ENCODE peak calls at places on chromosome 17, in six cellular contexts. One of them, this sample, is unnamed.
A peak's percentile ranks its signal among the peaks of the same experiment; 100 is the strongest.

GRCh38 chr17:54177606-54178308 is 355.0 kb downstream of the KIF2B start:
- DNase-seq in activated effector memory CD4-positive, alpha-beta T cell treated with anti-CD3 and anti-CD28 coated beads, Interleukin-2, amount 50 U/mL, for 16 hours: no peak
- DNase-seq in left ventricle myocardium superior: no peak
- DNase-seq in NCI-H345: no peak
- DNase-seq in NCI-H1105 treated with DMSO at 0.1 percent for 48 hours: no peak
- DNase-seq in stimulated activated CD8-positive, alpha-beta memory T cell treated with anti-CD3 and anti-CD28 coated beads, Interleukin-12 subunit alpha, Interleukin-12 subunit beta, amount 100 ng/mL, for 1 hour: no peak
- DNase-seq in this sample: no peak

GRCh38 chr17:76353599-76354316 is at the start of gene PRPSAP1:
- DNase-seq in NCI-H1105 treated with DMSO at 0.1 percent for 48 hours: peak; percentile 91
- DNase-seq in activated effector memory CD4-positive, alpha-beta T cell treated with anti-CD3 and anti-CD28 coated beads, Interleukin-2, amount 50 U/mL, for 16 hours: peak; percentile 93
- DNase-seq in left ventricle myocardium superior: peak; percentile 94
- DNase-seq in stimulated activated CD8-positive, alpha-beta memory T cell treated with anti-CD3 and anti-CD28 coated beads, Interleukin-12 subunit alpha, Interleukin-12 subunit beta, amount 100 ng/mL, for 1 hour: peak; percentile 61
- DNase-seq in NCI-H345: peak; percentile 96
- DNase-seq in this sample: peak; percentile 94

GRCh38 chr17:35953720-35954119 is 10.2 kb upstream of the LYZL6 start:
- DNase-seq in NCI-H345: no peak
- DNase-seq in activated effector memory CD4-positive, alpha-beta T cell treated with anti-CD3 and anti-CD28 coated beads, Interleukin-2, amount 50 U/mL, for 16 hours: no peak
- DNase-seq in NCI-H1105 treated with DMSO at 0.1 percent for 48 hours: no peak
- DNase-seq in stimulated activated CD8-positive, alpha-beta memory T cell treated with anti-CD3 and anti-CD28 coated beads, Interleukin-12 subunit alpha, Interleukin-12 subunit beta, amount 100 ng/mL, for 1 hour: no peak
- DNase-seq in left ventricle myocardium superior: no peak
- DNase-seq in this sample: no peak

GRCh38 chr17:73798111-73798748 is 154.0 kb upstream of the SDK2 start:
- DNase-seq in NCI-H345: no peak
- DNase-seq in stimulated activated CD8-positive, alpha-beta memory T cell treated with anti-CD3 and anti-CD28 coated beads, Interleukin-12 subunit alpha, Interleukin-12 subunit beta, amount 100 ng/mL, for 1 hour: no peak
- DNase-seq in left ventricle myocardium superior: no peak
- DNase-seq in NCI-H1105 treated with DMSO at 0.1 percent for 48 hours: no peak
- DNase-seq in activated effector memory CD4-positive, alpha-beta T cell treated with anti-CD3 and anti-CD28 coated beads, Interleukin-2, amount 50 U/mL, for 16 hours: no peak
- DNase-seq in this sample: no peak

GRCh38 chr17:41692722-41693521 is 4.2 kb downstream of the EIF1 start:
- DNase-seq in activated effector memory CD4-positive, alpha-beta T cell treated with anti-CD3 and anti-CD28 coated beads, Interleukin-2, amount 50 U/mL, for 16 hours: no peak
- DNase-seq in stimulated activated CD8-positive, alpha-beta memory T cell treated with anti-CD3 and anti-CD28 coated beads, Interleukin-12 subunit alpha, Interleukin-12 subunit beta, amount 100 ng/mL, for 1 hour: no peak
- DNase-seq in left ventricle myocardium superior: no peak
- DNase-seq in NCI-H1105 treated with DMSO at 0.1 percent for 48 hours: no peak
- DNase-seq in NCI-H345: no peak
- DNase-seq in this sample: no peak

GRCh38 chr17:19713462-19713861 is 2.9 kb downstream of the SLC47A2 start:
- DNase-seq in NCI-H1105 treated with DMSO at 0.1 percent for 48 hours: no peak
- DNase-seq in activated effector memory CD4-positive, alpha-beta T cell treated with anti-CD3 and anti-CD28 coated beads, Interleukin-2, amount 50 U/mL, for 16 hours: no peak
- DNase-seq in left ventricle myocardium superior: no peak
- DNase-seq in NCI-H345: no peak
- DNase-seq in stimulated activated CD8-positive, alpha-beta memory T cell treated with anti-CD3 and anti-CD28 coated beads, Interleukin-12 subunit alpha, Interleukin-12 subunit beta, amount 100 ng/mL, for 1 hour: no peak
- DNase-seq in this sample: no peak

GRCh38 chr17:78338860-78339259 is 21.0 kb downstream of the SOCS3 start:
- DNase-seq in NCI-H345: no peak
- DNase-seq in activated effector memory CD4-positive, alpha-beta T cell treated with anti-CD3 and anti-CD28 coated beads, Interleukin-2, amount 50 U/mL, for 16 hours: peak; percentile 71
- DNase-seq in NCI-H1105 treated with DMSO at 0.1 percent for 48 hours: no peak
- DNase-seq in left ventricle myocardium superior: no peak
- DNase-seq in stimulated activated CD8-positive, alpha-beta memory T cell treated with anti-CD3 and anti-CD28 coated beads, Interleukin-12 subunit alpha, Interleukin-12 subunit beta, amount 100 ng/mL, for 1 hour: no peak
- DNase-seq in this sample: no peak

GRCh38 chr17:28370035-28370743 is at the start of gene VTN:
- DNase-seq in activated effector memory CD4-positive, alpha-beta T cell treated with anti-CD3 and anti-CD28 coated beads, Interleukin-2, amount 50 U/mL, for 16 hours: no peak
- DNase-seq in NCI-H345: no peak
- DNase-seq in left ventricle myocardium superior: peak; percentile 61
- DNase-seq in NCI-H1105 treated with DMSO at 0.1 percent for 48 hours: no peak
- DNase-seq in stimulated activated CD8-positive, alpha-beta memory T cell treated with anti-CD3 and anti-CD28 coated beads, Interleukin-12 subunit alpha, Interleukin-12 subunit beta, amount 100 ng/mL, for 1 hour: no peak
- DNase-seq in this sample: no peak

GRCh38 chr17:67531291-67531690 is 154.2 kb downstream of the PITPNC1 start:
- DNase-seq in activated effector memory CD4-positive, alpha-beta T cell treated with anti-CD3 and anti-CD28 coated beads, Interleukin-2, amount 50 U/mL, for 16 hours: no peak
- DNase-seq in NCI-H345: no peak
- DNase-seq in left ventricle myocardium superior: peak; percentile 58
- DNase-seq in NCI-H1105 treated with DMSO at 0.1 percent for 48 hours: no peak
- DNase-seq in stimulated activated CD8-positive, alpha-beta memory T cell treated with anti-CD3 and anti-CD28 coated beads, Interleukin-12 subunit alpha, Interleukin-12 subunit beta, amount 100 ng/mL, for 1 hour: no peak
- DNase-seq in this sample: no peak

GRCh38 chr17:39225974-39226683 is 384 bp upstream of the STAC2 start:
- DNase-seq in activated effector memory CD4-positive, alpha-beta T cell treated with anti-CD3 and anti-CD28 coated beads, Interleukin-2, amount 50 U/mL, for 16 hours: peak; percentile 78
- DNase-seq in NCI-H1105 treated with DMSO at 0.1 percent for 48 hours: peak; percentile 82
- DNase-seq in stimulated activated CD8-positive, alpha-beta memory T cell treated with anti-CD3 and anti-CD28 coated beads, Interleukin-12 subunit alpha, Interleukin-12 subunit beta, amount 100 ng/mL, for 1 hour: peak; percentile 39
- DNase-seq in NCI-H345: peak; percentile 81
- DNase-seq in left ventricle myocardium superior: peak; percentile 82
- DNase-seq in this sample: peak; percentile 97

GRCh38 chr17:72422505-72423285 is 301.9 kb downstream of the SOX9 start:
- DNase-seq in stimulated activated CD8-positive, alpha-beta memory T cell treated with anti-CD3 and anti-CD28 coated beads, Interleukin-12 subunit alpha, Interleukin-12 subunit beta, amount 100 ng/mL, for 1 hour: no peak
- DNase-seq in left ventricle myocardium superior: peak; percentile 62
- DNase-seq in NCI-H1105 treated with DMSO at 0.1 percent for 48 hours: no peak
- DNase-seq in NCI-H345: no peak
- DNase-seq in activated effector memory CD4-positive, alpha-beta T cell treated with anti-CD3 and anti-CD28 coated beads, Interleukin-2, amount 50 U/mL, for 16 hours: peak; percentile 72
- DNase-seq in this sample: peak; percentile 86

GRCh38 chr17:42132941-42133340 is 10.3 kb downstream of the HSPB9 start:
- DNase-seq in stimulated activated CD8-positive, alpha-beta memory T cell treated with anti-CD3 and anti-CD28 coated beads, Interleukin-12 subunit alpha, Interleukin-12 subunit beta, amount 100 ng/mL, for 1 hour: no peak
- DNase-seq in NCI-H1105 treated with DMSO at 0.1 percent for 48 hours: peak; percentile 71
- DNase-seq in left ventricle myocardium superior: peak; percentile 62
- DNase-seq in NCI-H345: peak; percentile 23
- DNase-seq in activated effector memory CD4-positive, alpha-beta T cell treated with anti-CD3 and anti-CD28 coated beads, Interleukin-2, amount 50 U/mL, for 16 hours: no peak
- DNase-seq in this sample: peak; percentile 86

GRCh38 chr17:75914643-75915265 is 10.1 kb upstream of the MRPL38 start:
- DNase-seq in stimulated activated CD8-positive, alpha-beta memory T cell treated with anti-CD3 and anti-CD28 coated beads, Interleukin-12 subunit alpha, Interleukin-12 subunit beta, amount 100 ng/mL, for 1 hour: no peak
- DNase-seq in NCI-H1105 treated with DMSO at 0.1 percent for 48 hours: no peak
- DNase-seq in activated effector memory CD4-positive, alpha-beta T cell treated with anti-CD3 and anti-CD28 coated beads, Interleukin-2, amount 50 U/mL, for 16 hours: no peak
- DNase-seq in left ventricle myocardium superior: peak; percentile 26
- DNase-seq in NCI-H345: no peak
- DNase-seq in this sample: peak; percentile 41

GRCh38 chr17:57243171-57243622 is 13.1 kb upstream of the MSI2 start:
- DNase-seq in left ventricle myocardium superior: peak; percentile 71
- DNase-seq in stimulated activated CD8-positive, alpha-beta memory T cell treated with anti-CD3 and anti-CD28 coated beads, Interleukin-12 subunit alpha, Interleukin-12 subunit beta, amount 100 ng/mL, for 1 hour: peak; percentile 48
- DNase-seq in activated effector memory CD4-positive, alpha-beta T cell treated with anti-CD3 and anti-CD28 coated beads, Interleukin-2, amount 50 U/mL, for 16 hours: peak; percentile 90
- DNase-seq in NCI-H1105 treated with DMSO at 0.1 percent for 48 hours: peak; percentile 66
- DNase-seq in NCI-H345: peak; percentile 37
- DNase-seq in this sample: peak; percentile 87

GRCh38 chr17:68800731-68801130 is 154.5 kb downstream of the ABCA8 start:
- DNase-seq in activated effector memory CD4-positive, alpha-beta T cell treated with anti-CD3 and anti-CD28 coated beads, Interleukin-2, amount 50 U/mL, for 16 hours: no peak
- DNase-seq in stimulated activated CD8-positive, alpha-beta memory T cell treated with anti-CD3 and anti-CD28 coated beads, Interleukin-12 subunit alpha, Interleukin-12 subunit beta, amount 100 ng/mL, for 1 hour: no peak
- DNase-seq in NCI-H345: no peak
- DNase-seq in NCI-H1105 treated with DMSO at 0.1 percent for 48 hours: no peak
- DNase-seq in left ventricle myocardium superior: no peak
- DNase-seq in this sample: no peak

GRCh38 chr17:20968913-20969616 is 73.7 kb downstream of the USP22 start:
- DNase-seq in left ventricle myocardium superior: no peak
- DNase-seq in NCI-H1105 treated with DMSO at 0.1 percent for 48 hours: no peak
- DNase-seq in NCI-H345: no peak
- DNase-seq in stimulated activated CD8-positive, alpha-beta memory T cell treated with anti-CD3 and anti-CD28 coated beads, Interleukin-12 subunit alpha, Interleukin-12 subunit beta, amount 100 ng/mL, for 1 hour: no peak
- DNase-seq in activated effector memory CD4-positive, alpha-beta T cell treated with anti-CD3 and anti-CD28 coated beads, Interleukin-2, amount 50 U/mL, for 16 hours: no peak
- DNase-seq in this sample: no peak

GRCh38 chr17:27237890-27238289 is 56.0 kb upstream of the WSB1 start:
- DNase-seq in left ventricle myocardium superior: no peak
- DNase-seq in activated effector memory CD4-positive, alpha-beta T cell treated with anti-CD3 and anti-CD28 coated beads, Interleukin-2, amount 50 U/mL, for 16 hours: no peak
- DNase-seq in NCI-H1105 treated with DMSO at 0.1 percent for 48 hours: no peak
- DNase-seq in stimulated activated CD8-positive, alpha-beta memory T cell treated with anti-CD3 and anti-CD28 coated beads, Interleukin-12 subunit alpha, Interleukin-12 subunit beta, amount 100 ng/mL, for 1 hour: no peak
- DNase-seq in NCI-H345: no peak
- DNase-seq in this sample: no peak

GRCh38 chr17:28944862-28945741 is 6.2 kb downstream of the PHF12 start:
- DNase-seq in left ventricle myocardium superior: no peak
- DNase-seq in NCI-H345: no peak
- DNase-seq in stimulated activated CD8-positive, alpha-beta memory T cell treated with anti-CD3 and anti-CD28 coated beads, Interleukin-12 subunit alpha, Interleukin-12 subunit beta, amount 100 ng/mL, for 1 hour: no peak
- DNase-seq in activated effector memory CD4-positive, alpha-beta T cell treated with anti-CD3 and anti-CD28 coated beads, Interleukin-2, amount 50 U/mL, for 16 hours: no peak
- DNase-seq in NCI-H1105 treated with DMSO at 0.1 percent for 48 hours: no peak
- DNase-seq in this sample: no peak

GRCh38 chr17:79838541-79839274 is 532 bp downstream of the CBX4 start:
- DNase-seq in NCI-H1105 treated with DMSO at 0.1 percent for 48 hours: peak; percentile 35
- DNase-seq in stimulated activated CD8-positive, alpha-beta memory T cell treated with anti-CD3 and anti-CD28 coated beads, Interleukin-12 subunit alpha, Interleukin-12 subunit beta, amount 100 ng/mL, for 1 hour: no peak
- DNase-seq in left ventricle myocardium superior: peak; percentile 65
- DNase-seq in activated effector memory CD4-positive, alpha-beta T cell treated with anti-CD3 and anti-CD28 coated beads, Interleukin-2, amount 50 U/mL, for 16 hours: peak; percentile 83
- DNase-seq in NCI-H345: peak; percentile 79
- DNase-seq in this sample: peak; percentile 84

GRCh38 chr17:60079401-60079861 is 710 bp upstream of the HEATR6 start:
- DNase-seq in NCI-H1105 treated with DMSO at 0.1 percent for 48 hours: no peak
- DNase-seq in left ventricle myocardium superior: no peak
- DNase-seq in NCI-H345: no peak
- DNase-seq in stimulated activated CD8-positive, alpha-beta memory T cell treated with anti-CD3 and anti-CD28 coated beads, Interleukin-12 subunit alpha, Interleukin-12 subunit beta, amount 100 ng/mL, for 1 hour: no peak
- DNase-seq in activated effector memory CD4-positive, alpha-beta T cell treated with anti-CD3 and anti-CD28 coated beads, Interleukin-2, amount 50 U/mL, for 16 hours: no peak
- DNase-seq in this sample: no peak

GRCh38 chr17:17494499-17495447 is 1.4 kb downstream of the RASD1 start:
- DNase-seq in activated effector memory CD4-positive, alpha-beta T cell treated with anti-CD3 and anti-CD28 coated beads, Interleukin-2, amount 50 U/mL, for 16 hours: peak; percentile 66
- DNase-seq in left ventricle myocardium superior: peak; percentile 77
- DNase-seq in NCI-H1105 treated with DMSO at 0.1 percent for 48 hours: peak; percentile 54
- DNase-seq in NCI-H345: no peak
- DNase-seq in stimulated activated CD8-positive, alpha-beta memory T cell treated with anti-CD3 and anti-CD28 coated beads, Interleukin-12 subunit alpha, Interleukin-12 subunit beta, amount 100 ng/mL, for 1 hour: no peak
- DNase-seq in this sample: peak; percentile 87

GRCh38 chr17:69723316-69723715 is 308.8 kb downstream of the MAP2K6 start:
- DNase-seq in activated effector memory CD4-positive, alpha-beta T cell treated with anti-CD3 and anti-CD28 coated beads, Interleukin-2, amount 50 U/mL, for 16 hours: no peak
- DNase-seq in NCI-H1105 treated with DMSO at 0.1 percent for 48 hours: no peak
- DNase-seq in NCI-H345: no peak
- DNase-seq in stimulated activated CD8-positive, alpha-beta memory T cell treated with anti-CD3 and anti-CD28 coated beads, Interleukin-12 subunit alpha, Interleukin-12 subunit beta, amount 100 ng/mL, for 1 hour: no peak
- DNase-seq in left ventricle myocardium superior: no peak
- DNase-seq in this sample: no peak

GRCh38 chr17:82407255-82407654 is 10.9 kb upstream of the HEXD start:
- DNase-seq in activated effector memory CD4-positive, alpha-beta T cell treated with anti-CD3 and anti-CD28 coated beads, Interleukin-2, amount 50 U/mL, for 16 hours: no peak
- DNase-seq in NCI-H1105 treated with DMSO at 0.1 percent for 48 hours: no peak
- DNase-seq in left ventricle myocardium superior: peak; percentile 72
- DNase-seq in stimulated activated CD8-positive, alpha-beta memory T cell treated with anti-CD3 and anti-CD28 coated beads, Interleukin-12 subunit alpha, Interleukin-12 subunit beta, amount 100 ng/mL, for 1 hour: no peak
- DNase-seq in NCI-H345: no peak
- DNase-seq in this sample: no peak

GRCh38 chr17:81424151-81424550 is 28.9 kb downstream of the BAHCC1 start:
- DNase-seq in NCI-H345: no peak
- DNase-seq in left ventricle myocardium superior: no peak
- DNase-seq in NCI-H1105 treated with DMSO at 0.1 percent for 48 hours: no peak
- DNase-seq in stimulated activated CD8-positive, alpha-beta memory T cell treated with anti-CD3 and anti-CD28 coated beads, Interleukin-12 subunit alpha, Interleukin-12 subunit beta, amount 100 ng/mL, for 1 hour: no peak
- DNase-seq in activated effector memory CD4-positive, alpha-beta T cell treated with anti-CD3 and anti-CD28 coated beads, Interleukin-2, amount 50 U/mL, for 16 hours: no peak
- DNase-seq in this sample: no peak

GRCh38 chr17:55549140-55549539 is 37.9 kb upstream of the SMIM36 start:
- DNase-seq in NCI-H1105 treated with DMSO at 0.1 percent for 48 hours: no peak
- DNase-seq in stimulated activated CD8-positive, alpha-beta memory T cell treated with anti-CD3 and anti-CD28 coated beads, Interleukin-12 subunit alpha, Interleukin-12 subunit beta, amount 100 ng/mL, for 1 hour: no peak
- DNase-seq in activated effector memory CD4-positive, alpha-beta T cell treated with anti-CD3 and anti-CD28 coated beads, Interleukin-2, amount 50 U/mL, for 16 hours: no peak
- DNase-seq in left ventricle myocardium superior: no peak
- DNase-seq in NCI-H345: no peak
- DNase-seq in this sample: no peak

GRCh38 chr17:9918804-9919352 is 13.8 kb upstream of the RCVRN start:
- DNase-seq in stimulated activated CD8-positive, alpha-beta memory T cell treated with anti-CD3 and anti-CD28 coated beads, Interleukin-12 subunit alpha, Interleukin-12 subunit beta, amount 100 ng/mL, for 1 hour: no peak
- DNase-seq in NCI-H1105 treated with DMSO at 0.1 percent for 48 hours: no peak
- DNase-seq in activated effector memory CD4-positive, alpha-beta T cell treated with anti-CD3 and anti-CD28 coated beads, Interleukin-2, amount 50 U/mL, for 16 hours: no peak
- DNase-seq in NCI-H345: no peak
- DNase-seq in left ventricle myocardium superior: no peak
- DNase-seq in this sample: no peak

GRCh38 chr17:73378974-73379470 is 67.2 kb upstream of the CDC42EP4 start:
- DNase-seq in activated effector memory CD4-positive, alpha-beta T cell treated with anti-CD3 and anti-CD28 coated beads, Interleukin-2, amount 50 U/mL, for 16 hours: no peak
- DNase-seq in stimulated activated CD8-positive, alpha-beta memory T cell treated with anti-CD3 and anti-CD28 coated beads, Interleukin-12 subunit alpha, Interleukin-12 subunit beta, amount 100 ng/mL, for 1 hour: no peak
- DNase-seq in NCI-H1105 treated with DMSO at 0.1 percent for 48 hours: no peak
- DNase-seq in NCI-H345: no peak
- DNase-seq in left ventricle myocardium superior: no peak
- DNase-seq in this sample: no peak

GRCh38 chr17:80724723-80725388 is 180.2 kb downstream of the RPTOR start:
- DNase-seq in NCI-H1105 treated with DMSO at 0.1 percent for 48 hours: no peak
- DNase-seq in activated effector memory CD4-positive, alpha-beta T cell treated with anti-CD3 and anti-CD28 coated beads, Interleukin-2, amount 50 U/mL, for 16 hours: no peak
- DNase-seq in NCI-H345: no peak
- DNase-seq in stimulated activated CD8-positive, alpha-beta memory T cell treated with anti-CD3 and anti-CD28 coated beads, Interleukin-12 subunit alpha, Interleukin-12 subunit beta, amount 100 ng/mL, for 1 hour: no peak
- DNase-seq in left ventricle myocardium superior: no peak
- DNase-seq in this sample: no peak

GRCh38 chr17:27206447-27206846 is 87.5 kb upstream of the WSB1 start:
- DNase-seq in stimulated activated CD8-positive, alpha-beta memory T cell treated with anti-CD3 and anti-CD28 coated beads, Interleukin-12 subunit alpha, Interleukin-12 subunit beta, amount 100 ng/mL, for 1 hour: no peak
- DNase-seq in left ventricle myocardium superior: no peak
- DNase-seq in NCI-H345: no peak
- DNase-seq in activated effector memory CD4-positive, alpha-beta T cell treated with anti-CD3 and anti-CD28 coated beads, Interleukin-2, amount 50 U/mL, for 16 hours: no peak
- DNase-seq in NCI-H1105 treated with DMSO at 0.1 percent for 48 hours: no peak
- DNase-seq in this sample: no peak

GRCh38 chr17:9038380-9038779 is 17.1 kb downstream of the NTN1 start:
- DNase-seq in NCI-H1105 treated with DMSO at 0.1 percent for 48 hours: no peak
- DNase-seq in left ventricle myocardium superior: no peak
- DNase-seq in stimulated activated CD8-positive, alpha-beta memory T cell treated with anti-CD3 and anti-CD28 coated beads, Interleukin-12 subunit alpha, Interleukin-12 subunit beta, amount 100 ng/mL, for 1 hour: no peak
- DNase-seq in activated effector memory CD4-positive, alpha-beta T cell treated with anti-CD3 and anti-CD28 coated beads, Interleukin-2, amount 50 U/mL, for 16 hours: no peak
- DNase-seq in NCI-H345: no peak
- DNase-seq in this sample: no peak

GRCh38 chr17:50151041-50151936 is 812 bp upstream of the PPP1R9B start:
- DNase-seq in NCI-H345: peak; percentile 90
- DNase-seq in activated effector memory CD4-positive, alpha-beta T cell treated with anti-CD3 and anti-CD28 coated beads, Interleukin-2, amount 50 U/mL, for 16 hours: peak; percentile 95
- DNase-seq in left ventricle myocardium superior: peak; percentile 93
- DNase-seq in NCI-H1105 treated with DMSO at 0.1 percent for 48 hours: peak; percentile 72
- DNase-seq in stimulated activated CD8-positive, alpha-beta memory T cell treated with anti-CD3 and anti-CD28 coated beads, Interleukin-12 subunit alpha, Interleukin-12 subunit beta, amount 100 ng/mL, for 1 hour: peak; percentile 75
- DNase-seq in this sample: peak; percentile 97

GRCh38 chr17:75925912-75926311 is 14.9 kb downstream of the FBF1 start:
- DNase-seq in activated effector memory CD4-positive, alpha-beta T cell treated with anti-CD3 and anti-CD28 coated beads, Interleukin-2, amount 50 U/mL, for 16 hours: no peak
- DNase-seq in NCI-H1105 treated with DMSO at 0.1 percent for 48 hours: no peak
- DNase-seq in stimulated activated CD8-positive, alpha-beta memory T cell treated with anti-CD3 and anti-CD28 coated beads, Interleukin-12 subunit alpha, Interleukin-12 subunit beta, amount 100 ng/mL, for 1 hour: no peak
- DNase-seq in NCI-H345: no peak
- DNase-seq in left ventricle myocardium superior: no peak
- DNase-seq in this sample: no peak

GRCh38 chr17:31054761-31055160 is 40.0 kb upstream of the NF1 start:
- DNase-seq in NCI-H345: no peak
- DNase-seq in activated effector memory CD4-positive, alpha-beta T cell treated with anti-CD3 and anti-CD28 coated beads, Interleukin-2, amount 50 U/mL, for 16 hours: no peak
- DNase-seq in stimulated activated CD8-positive, alpha-beta memory T cell treated with anti-CD3 and anti-CD28 coated beads, Interleukin-12 subunit alpha, Interleukin-12 subunit beta, amount 100 ng/mL, for 1 hour: no peak
- DNase-seq in NCI-H1105 treated with DMSO at 0.1 percent for 48 hours: no peak
- DNase-seq in left ventricle myocardium superior: no peak
- DNase-seq in this sample: no peak

GRCh38 chr17:12883472-12883871 is 94.2 kb downstream of the ARHGAP44 start:
- DNase-seq in activated effector memory CD4-positive, alpha-beta T cell treated with anti-CD3 and anti-CD28 coated beads, Interleukin-2, amount 50 U/mL, for 16 hours: no peak
- DNase-seq in NCI-H1105 treated with DMSO at 0.1 percent for 48 hours: no peak
- DNase-seq in NCI-H345: no peak
- DNase-seq in stimulated activated CD8-positive, alpha-beta memory T cell treated with anti-CD3 and anti-CD28 coated beads, Interleukin-12 subunit alpha, Interleukin-12 subunit beta, amount 100 ng/mL, for 1 hour: no peak
- DNase-seq in left ventricle myocardium superior: no peak
- DNase-seq in this sample: no peak

GRCh38 chr17:42268236-42268635 is 8.0 kb downstream of the STAT5B start:
- DNase-seq in activated effector memory CD4-positive, alpha-beta T cell treated with anti-CD3 and anti-CD28 coated beads, Interleukin-2, amount 50 U/mL, for 16 hours: no peak
- DNase-seq in NCI-H345: no peak
- DNase-seq in NCI-H1105 treated with DMSO at 0.1 percent for 48 hours: no peak
- DNase-seq in left ventricle myocardium superior: no peak
- DNase-seq in stimulated activated CD8-positive, alpha-beta memory T cell treated with anti-CD3 and anti-CD28 coated beads, Interleukin-12 subunit alpha, Interleukin-12 subunit beta, amount 100 ng/mL, for 1 hour: no peak
- DNase-seq in this sample: no peak

GRCh38 chr17:77126519-77126918 is 14.2 kb upstream of the SEC14L1 start:
- DNase-seq in activated effector memory CD4-positive, alpha-beta T cell treated with anti-CD3 and anti-CD28 coated beads, Interleukin-2, amount 50 U/mL, for 16 hours: no peak
- DNase-seq in NCI-H345: peak; percentile 80
- DNase-seq in stimulated activated CD8-positive, alpha-beta memory T cell treated with anti-CD3 and anti-CD28 coated beads, Interleukin-12 subunit alpha, Interleukin-12 subunit beta, amount 100 ng/mL, for 1 hour: no peak
- DNase-seq in left ventricle myocardium superior: no peak
- DNase-seq in NCI-H1105 treated with DMSO at 0.1 percent for 48 hours: peak; percentile 82
- DNase-seq in this sample: no peak

GRCh38 chr17:80957461-80957941 is 34.1 kb upstream of the CHMP6 start:
- DNase-seq in stimulated activated CD8-positive, alpha-beta memory T cell treated with anti-CD3 and anti-CD28 coated beads, Interleukin-12 subunit alpha, Interleukin-12 subunit beta, amount 100 ng/mL, for 1 hour: no peak
- DNase-seq in left ventricle myocardium superior: peak; percentile 23
- DNase-seq in NCI-H1105 treated with DMSO at 0.1 percent for 48 hours: no peak
- DNase-seq in activated effector memory CD4-positive, alpha-beta T cell treated with anti-CD3 and anti-CD28 coated beads, Interleukin-2, amount 50 U/mL, for 16 hours: peak; percentile 54
- DNase-seq in NCI-H345: no peak
- DNase-seq in this sample: peak; percentile 61

GRCh38 chr17:17837966-17838962 is 1.5 kb upstream of the SREBF1 start:
- DNase-seq in stimulated activated CD8-positive, alpha-beta memory T cell treated with anti-CD3 and anti-CD28 coated beads, Interleukin-12 subunit alpha, Interleukin-12 subunit beta, amount 100 ng/mL, for 1 hour: no peak
- DNase-seq in NCI-H1105 treated with DMSO at 0.1 percent for 48 hours: peak; percentile 32
- DNase-seq in activated effector memory CD4-positive, alpha-beta T cell treated with anti-CD3 and anti-CD28 coated beads, Interleukin-2, amount 50 U/mL, for 16 hours: no peak
- DNase-seq in NCI-H345: peak; percentile 56
- DNase-seq in left ventricle myocardium superior: peak; percentile 70
- DNase-seq in this sample: no peak

GRCh38 chr17:74728033-74728701 is 8.9 kb upstream of the RAB37 start:
- DNase-seq in NCI-H345: no peak
- DNase-seq in NCI-H1105 treated with DMSO at 0.1 percent for 48 hours: no peak
- DNase-seq in activated effector memory CD4-positive, alpha-beta T cell treated with anti-CD3 and anti-CD28 coated beads, Interleukin-2, amount 50 U/mL, for 16 hours: no peak
- DNase-seq in left ventricle myocardium superior: no peak
- DNase-seq in stimulated activated CD8-positive, alpha-beta memory T cell treated with anti-CD3 and anti-CD28 coated beads, Interleukin-12 subunit alpha, Interleukin-12 subunit beta, amount 100 ng/mL, for 1 hour: no peak
- DNase-seq in this sample: no peak